ENCODE peak calls at places on chromosomes 13 and 19, in nine cellular contexts. One of them, this sample, is unnamed.
A peak's percentile ranks its signal among the peaks of the same experiment; 100 is the strongest.

GRCh38 chr13:97359181-97360057 is 74.5 kb upstream of the RAP2A start:
- DNase-seq in stomach: peak; percentile 36
- DNase-seq in fibroblast of lung: peak; percentile 60
- DNase-seq in ovary: peak; percentile 20
- DNase-seq in spleen: no peak
- DNase-seq in CD8-positive, alpha-beta memory T cell: peak; percentile 62
- DNase-seq in tibial artery: no peak
- DNase-seq in mammary epithelial cell: peak; percentile 36
- DNase-seq in suprapubic skin: no peak
- DNase-seq in this sample: no peak

GRCh38 chr13:27000686-27001085 is 170.9 kb downstream of the USP12 start:
- DNase-seq in spleen: no peak
- DNase-seq in tibial artery: no peak
- DNase-seq in mammary epithelial cell: no peak
- DNase-seq in suprapubic skin: peak; percentile 18
- DNase-seq in fibroblast of lung: no peak
- DNase-seq in CD8-positive, alpha-beta memory T cell: peak; percentile 6
- DNase-seq in ovary: no peak
- DNase-seq in stomach: no peak
- DNase-seq in this sample: peak; percentile 47

GRCh38 chr13:79990048-79990447 is 350.9 kb downstream of the SPRY2 start:
- DNase-seq in ovary: no peak
- DNase-seq in tibial artery: no peak
- DNase-seq in spleen: no peak
- DNase-seq in CD8-positive, alpha-beta memory T cell: no peak
- DNase-seq in fibroblast of lung: peak; percentile 49
- DNase-seq in suprapubic skin: no peak
- DNase-seq in stomach: no peak
- DNase-seq in mammary epithelial cell: no peak
- DNase-seq in this sample: no peak

GRCh38 chr13:19888799-19889198 is 25.4 kb upstream of the ZMYM5 start:
- DNase-seq in CD8-positive, alpha-beta memory T cell: no peak
- DNase-seq in fibroblast of lung: peak; percentile 12
- DNase-seq in ovary: no peak
- DNase-seq in mammary epithelial cell: peak; percentile 6
- DNase-seq in suprapubic skin: no peak
- DNase-seq in tibial artery: no peak
- DNase-seq in stomach: no peak
- DNase-seq in spleen: no peak
- DNase-seq in this sample: no peak

GRCh38 chr13:50167967-50168366 is 152.7 kb downstream of the KCNRG start:
- DNase-seq in ovary: no peak
- DNase-seq in CD8-positive, alpha-beta memory T cell: no peak
- DNase-seq in spleen: no peak
- DNase-seq in suprapubic skin: no peak
- DNase-seq in mammary epithelial cell: no peak
- DNase-seq in fibroblast of lung: no peak
- DNase-seq in stomach: no peak
- DNase-seq in tibial artery: no peak
- DNase-seq in this sample: no peak

GRCh38 chr19:17687857-17688784 is at the start of gene UNC13A:
- DNase-seq in tibial artery: no peak
- DNase-seq in CD8-positive, alpha-beta memory T cell: peak; percentile 59
- DNase-seq in fibroblast of lung: peak; percentile 20
- DNase-seq in mammary epithelial cell: peak; percentile 39
- DNase-seq in ovary: peak; percentile 27
- DNase-seq in stomach: peak; percentile 37
- DNase-seq in suprapubic skin: no peak
- DNase-seq in spleen: peak; percentile 75
- DNase-seq in this sample: no peak

GRCh38 chr13:35378939-35379338 is 97.5 kb downstream of the MAB21L1 start:
- DNase-seq in CD8-positive, alpha-beta memory T cell: no peak
- DNase-seq in fibroblast of lung: peak; percentile 45
- DNase-seq in suprapubic skin: no peak
- DNase-seq in mammary epithelial cell: no peak
- DNase-seq in stomach: no peak
- DNase-seq in spleen: no peak
- DNase-seq in tibial artery: no peak
- DNase-seq in ovary: no peak
- DNase-seq in this sample: no peak

GRCh38 chr19:5711713-5712161 is 8.2 kb downstream of the LONP1 start:
- DNase-seq in ovary: no peak
- DNase-seq in suprapubic skin: no peak
- DNase-seq in spleen: no peak
- DNase-seq in stomach: no peak
- DNase-seq in tibial artery: no peak
- DNase-seq in mammary epithelial cell: no peak
- DNase-seq in fibroblast of lung: no peak
- DNase-seq in CD8-positive, alpha-beta memory T cell: no peak
- DNase-seq in this sample: no peak

GRCh38 chr13:28922341-28922740 is 102.2 kb downstream of the MTUS2 start:
- DNase-seq in mammary epithelial cell: no peak
- DNase-seq in stomach: no peak
- DNase-seq in spleen: no peak
- DNase-seq in CD8-positive, alpha-beta memory T cell: no peak
- DNase-seq in suprapubic skin: no peak
- DNase-seq in fibroblast of lung: no peak
- DNase-seq in tibial artery: no peak
- DNase-seq in ovary: no peak
- DNase-seq in this sample: no peak

DNA sequence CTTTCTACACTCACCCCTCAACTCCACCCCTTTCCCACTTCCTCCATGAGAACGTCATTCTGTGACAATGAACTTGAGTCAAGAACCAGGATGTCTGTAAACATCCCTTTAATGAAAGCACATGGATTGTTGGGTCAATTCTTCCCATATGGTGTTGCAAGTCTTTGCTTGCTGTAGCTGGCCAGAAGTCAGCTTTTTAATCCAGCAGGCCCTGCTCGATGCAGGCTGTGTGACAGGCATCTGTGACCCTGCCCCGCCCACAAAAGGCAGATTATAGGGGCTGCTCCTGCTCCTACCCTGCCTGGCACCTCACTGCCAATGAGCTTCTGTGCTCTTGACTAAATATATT is 78.0 kb downstream of the STARD13 start:
- DNase-seq in suprapubic skin: peak; percentile 76
- DNase-seq in tibial artery: no peak
- DNase-seq in spleen: no peak
- DNase-seq in mammary epithelial cell: peak; percentile 80
- DNase-seq in fibroblast of lung: peak; percentile 79
- DNase-seq in CD8-positive, alpha-beta memory T cell: no peak
- DNase-seq in ovary: no peak
- DNase-seq in stomach: no peak
- DNase-seq in this sample: no peak
- H3K27ac ChIP-seq in suprapubic skin: peak overlapping the region; percentile 71
- H3K27ac ChIP-seq in tibial artery: peak overlapping the region; percentile 86
- H3K27ac ChIP-seq in spleen: no peak overlapping the region
- H3K27ac ChIP-seq in mammary epithelial cell: peak overlapping the region; percentile 60
- H3K27ac ChIP-seq in fibroblast of lung: peak overlapping the region; percentile 71
- H3K27ac ChIP-seq in CD8-positive, alpha-beta memory T cell: no peak overlapping the region
- H3K27ac ChIP-seq in ovary: no peak overlapping the region
- H3K27ac ChIP-seq in stomach: peak overlapping the region; percentile 79
- H3K27ac ChIP-seq in this sample: peak overlapping the region; percentile 82

GRCh38 chr13:48162182-48162581 is 67.3 kb upstream of the MED4 start:
- DNase-seq in tibial artery: no peak
- DNase-seq in mammary epithelial cell: no peak
- DNase-seq in stomach: no peak
- DNase-seq in suprapubic skin: no peak
- DNase-seq in fibroblast of lung: no peak
- DNase-seq in spleen: no peak
- DNase-seq in ovary: no peak
- DNase-seq in CD8-positive, alpha-beta memory T cell: no peak
- DNase-seq in this sample: no peak
- H3K9me3 ChIP-seq in tibial artery: no peaks in the 10 kb centered on the region
- H3K9me3 ChIP-seq in mammary epithelial cell: no peaks in the 10 kb centered on the region
- H3K9me3 ChIP-seq in stomach: no peaks in the 10 kb centered on the region
- H3K9me3 ChIP-seq in suprapubic skin: no peaks in the 10 kb centered on the region
- H3K9me3 ChIP-seq in fibroblast of lung: no peaks in the 10 kb centered on the region
- H3K9me3 ChIP-seq in spleen: no peaks in the 10 kb centered on the region
- H3K9me3 ChIP-seq in ovary: no peaks in the 10 kb centered on the region
- H3K9me3 ChIP-seq in CD8-positive, alpha-beta memory T cell: no peaks in the 10 kb centered on the region
- H3K9me3 ChIP-seq in this sample: no peaks in the 10 kb centered on the region

GRCh38 chr19:35740108-35740422 is 2.2 kb downstream of the IGFLR1 start:
- DNase-seq in stomach: no peak
- DNase-seq in tibial artery: no peak
- DNase-seq in spleen: no peak
- DNase-seq in suprapubic skin: no peak
- DNase-seq in CD8-positive, alpha-beta memory T cell: no peak
- DNase-seq in fibroblast of lung: no peak
- DNase-seq in mammary epithelial cell: no peak
- DNase-seq in ovary: no peak
- DNase-seq in this sample: no peak

GRCh38 chr19:35742121-35742724 is at the start of gene IGFLR1:
- DNase-seq in stomach: peak; percentile 44
- DNase-seq in suprapubic skin: no peak
- DNase-seq in fibroblast of lung: no peak
- DNase-seq in mammary epithelial cell: no peak
- DNase-seq in tibial artery: no peak
- DNase-seq in CD8-positive, alpha-beta memory T cell: peak; percentile 78
- DNase-seq in spleen: peak; percentile 91
- DNase-seq in ovary: no peak
- DNase-seq in this sample: no peak

GRCh38 chr19:35740423-35741215 is 1.6 kb downstream of the IGFLR1 start:
- DNase-seq in CD8-positive, alpha-beta memory T cell: peak; percentile 96
- DNase-seq in fibroblast of lung: peak; percentile 94
- DNase-seq in spleen: peak; percentile 99
- DNase-seq in tibial artery: peak; percentile 99
- DNase-seq in mammary epithelial cell: peak; percentile 93
- DNase-seq in suprapubic skin: peak; percentile 99
- DNase-seq in stomach: peak; percentile 98
- DNase-seq in ovary: peak; percentile 99
- DNase-seq in this sample: peak; percentile 99

GRCh38 chr19:35739275-35740107 is 2.8 kb downstream of the IGFLR1 start:
- DNase-seq in ovary: peak; percentile 28
- DNase-seq in CD8-positive, alpha-beta memory T cell: no peak
- DNase-seq in mammary epithelial cell: no peak
- DNase-seq in spleen: peak; percentile 86
- DNase-seq in stomach: no peak
- DNase-seq in tibial artery: no peak
- DNase-seq in fibroblast of lung: no peak
- DNase-seq in suprapubic skin: no peak
- DNase-seq in this sample: no peak

GRCh38 chr19:35741216-35741541 is 1.1 kb downstream of the IGFLR1 start:
- DNase-seq in tibial artery: no peak
- DNase-seq in CD8-positive, alpha-beta memory T cell: no peak
- DNase-seq in stomach: no peak
- DNase-seq in spleen: no peak
- DNase-seq in suprapubic skin: no peak
- DNase-seq in ovary: no peak
- DNase-seq in mammary epithelial cell: no peak
- DNase-seq in fibroblast of lung: no peak
- DNase-seq in this sample: no peak
- H3K4me3 ChIP-seq in tibial artery: peak overlapping the region; percentile 58
- H3K4me3 ChIP-seq in CD8-positive, alpha-beta memory T cell: peak overlapping the region; percentile 98
- H3K4me3 ChIP-seq in stomach: peak overlapping the region; percentile 68
- H3K4me3 ChIP-seq in spleen: peak overlapping the region; percentile 69
- H3K4me3 ChIP-seq in suprapubic skin: peak overlapping the region; percentile 69
- H3K4me3 ChIP-seq in ovary: peak overlapping the region; percentile 58
- H3K4me3 ChIP-seq in mammary epithelial cell: peak overlapping the region; percentile 63
- H3K4me3 ChIP-seq in fibroblast of lung: peak overlapping the region; percentile 63
- H3K4me3 ChIP-seq in this sample: peak overlapping the region; percentile 70

GRCh38 chr19:33621811-33622504 is at the start of gene CHST8:
- DNase-seq in CD8-positive, alpha-beta memory T cell: no peak
- DNase-seq in fibroblast of lung: peak; percentile 44
- DNase-seq in tibial artery: no peak
- DNase-seq in suprapubic skin: no peak
- DNase-seq in ovary: peak; percentile 36
- DNase-seq in spleen: no peak
- DNase-seq in mammary epithelial cell: peak; percentile 29
- DNase-seq in stomach: peak; percentile 42
- DNase-seq in this sample: no peak
- H3K27ac ChIP-seq in CD8-positive, alpha-beta memory T cell: no peak within 1 kb of the TSS
- H3K27ac ChIP-seq in fibroblast of lung: no peak within 1 kb of the TSS
- H3K27ac ChIP-seq in tibial artery: peak within 1 kb of the TSS; percentile 56
- H3K27ac ChIP-seq in suprapubic skin: no peak within 1 kb of the TSS
- H3K27ac ChIP-seq in ovary: no peak within 1 kb of the TSS
- H3K27ac ChIP-seq in spleen: no peak within 1 kb of the TSS
- H3K27ac ChIP-seq in mammary epithelial cell: no peak within 1 kb of the TSS
- H3K27ac ChIP-seq in stomach: no peak within 1 kb of the TSS
- H3K27ac ChIP-seq in this sample: no peak within 1 kb of the TSS

GRCh38 chr19:20858861-20859260 is 64.2 kb upstream of the ZNF85 start:
- DNase-seq in fibroblast of lung: no peak
- DNase-seq in ovary: no peak
- DNase-seq in tibial artery: no peak
- DNase-seq in mammary epithelial cell: no peak
- DNase-seq in stomach: no peak
- DNase-seq in CD8-positive, alpha-beta memory T cell: no peak
- DNase-seq in suprapubic skin: no peak
- DNase-seq in spleen: no peak
- DNase-seq in this sample: no peak
- H3K9me3 ChIP-seq in fibroblast of lung: no peaks in the 10 kb centered on the region
- H3K9me3 ChIP-seq in ovary: no peaks in the 10 kb centered on the region
- H3K9me3 ChIP-seq in tibial artery: peaks cover 18% of the 10 kb centered on the region
- H3K9me3 ChIP-seq in mammary epithelial cell: peaks cover 9% of the 10 kb centered on the region
- H3K9me3 ChIP-seq in stomach: peaks cover 64% of the 10 kb centered on the region
- H3K9me3 ChIP-seq in CD8-positive, alpha-beta memory T cell: peaks cover 6% of the 10 kb centered on the region
- H3K9me3 ChIP-seq in suprapubic skin: peaks cover 16% of the 10 kb centered on the region
- H3K9me3 ChIP-seq in spleen: no peaks in the 10 kb centered on the region
- H3K9me3 ChIP-seq in this sample: peaks cover 5% of the 10 kb centered on the region

This sample was measured in ascending aorta.